ENCODE peak calls at places on chromosomes 7 and 10, in six cellular contexts. One of them, this sample, is unnamed.

GRCh38 chr10:8059191-8059936 is 4.9 kb downstream of the GATA3 start:
- DNase-seq in mucosa of gallbladder: no peak
- DNase-seq in SJCRH30: no peak
- DNase-seq in T-helper 9 cell: no peak
- DNase-seq in stimulated activated CD8-positive, alpha-beta memory T cell treated with anti-CD3 and anti-CD28 coated beads, Interleukin-2, amount 100 ng/mL, for 1 hour: no peak
- DNase-seq in activated CD4-positive, alpha-beta T cell treated with anti-CD3 and anti-CD28 coated beads, Interleukin-2, amount 50 U/mL, for 48 hours: no peak
- DNase-seq in this sample: no peak

GRCh38 chr10:80281292-80281691 is 8.2 kb downstream of the MAT1A start:
- DNase-seq in stimulated activated CD8-positive, alpha-beta memory T cell treated with anti-CD3 and anti-CD28 coated beads, Interleukin-2, amount 100 ng/mL, for 1 hour: no peak
- DNase-seq in SJCRH30: no peak
- DNase-seq in mucosa of gallbladder: peak
- DNase-seq in activated CD4-positive, alpha-beta T cell treated with anti-CD3 and anti-CD28 coated beads, Interleukin-2, amount 50 U/mL, for 48 hours: no peak
- DNase-seq in T-helper 9 cell: no peak
- DNase-seq in this sample: no peak

GRCh38 chr10:22824984-22825383 is 102.9 kb upstream of the ARMC3 start:
- DNase-seq in SJCRH30: no peak
- DNase-seq in mucosa of gallbladder: no peak
- DNase-seq in activated CD4-positive, alpha-beta T cell treated with anti-CD3 and anti-CD28 coated beads, Interleukin-2, amount 50 U/mL, for 48 hours: no peak
- DNase-seq in T-helper 9 cell: no peak
- DNase-seq in stimulated activated CD8-positive, alpha-beta memory T cell treated with anti-CD3 and anti-CD28 coated beads, Interleukin-2, amount 100 ng/mL, for 1 hour: no peak
- DNase-seq in this sample: no peak

GRCh38 chr7:150428671-150429451 is 21.6 kb upstream of the GIMAP8 start:
- DNase-seq in SJCRH30: peak
- DNase-seq in activated CD4-positive, alpha-beta T cell treated with anti-CD3 and anti-CD28 coated beads, Interleukin-2, amount 50 U/mL, for 48 hours: no peak
- DNase-seq in mucosa of gallbladder: peak
- DNase-seq in stimulated activated CD8-positive, alpha-beta memory T cell treated with anti-CD3 and anti-CD28 coated beads, Interleukin-2, amount 100 ng/mL, for 1 hour: no peak
- DNase-seq in T-helper 9 cell: no peak
- DNase-seq in this sample: no peak

GRCh38 chr7:74502216-74502891 is 48.6 kb downstream of the GTF2IRD1 start:
- DNase-seq in activated CD4-positive, alpha-beta T cell treated with anti-CD3 and anti-CD28 coated beads, Interleukin-2, amount 50 U/mL, for 48 hours: no peak
- DNase-seq in T-helper 9 cell: no peak
- DNase-seq in mucosa of gallbladder: no peak
- DNase-seq in stimulated activated CD8-positive, alpha-beta memory T cell treated with anti-CD3 and anti-CD28 coated beads, Interleukin-2, amount 100 ng/mL, for 1 hour: no peak
- DNase-seq in SJCRH30: peak
- DNase-seq in this sample: no peak

GRCh38 chr10:12833451-12833850 is 168.1 kb downstream of the CCDC3 start:
- DNase-seq in activated CD4-positive, alpha-beta T cell treated with anti-CD3 and anti-CD28 coated beads, Interleukin-2, amount 50 U/mL, for 48 hours: no peak
- DNase-seq in mucosa of gallbladder: no peak
- DNase-seq in SJCRH30: no peak
- DNase-seq in T-helper 9 cell: no peak
- DNase-seq in stimulated activated CD8-positive, alpha-beta memory T cell treated with anti-CD3 and anti-CD28 coated beads, Interleukin-2, amount 100 ng/mL, for 1 hour: no peak
- DNase-seq in this sample: no peak

GRCh38 chr7:156074084-156074483 is 261.8 kb upstream of the SHH start:
- DNase-seq in mucosa of gallbladder: no peak
- DNase-seq in SJCRH30: no peak
- DNase-seq in T-helper 9 cell: no peak
- DNase-seq in activated CD4-positive, alpha-beta T cell treated with anti-CD3 and anti-CD28 coated beads, Interleukin-2, amount 50 U/mL, for 48 hours: no peak
- DNase-seq in stimulated activated CD8-positive, alpha-beta memory T cell treated with anti-CD3 and anti-CD28 coated beads, Interleukin-2, amount 100 ng/mL, for 1 hour: no peak
- DNase-seq in this sample: no peak

GRCh38 chr10:117550599-117551321 is 8.2 kb downstream of the EMX2 start:
- DNase-seq in stimulated activated CD8-positive, alpha-beta memory T cell treated with anti-CD3 and anti-CD28 coated beads, Interleukin-2, amount 100 ng/mL, for 1 hour: no peak
- DNase-seq in SJCRH30: no peak
- DNase-seq in activated CD4-positive, alpha-beta T cell treated with anti-CD3 and anti-CD28 coated beads, Interleukin-2, amount 50 U/mL, for 48 hours: no peak
- DNase-seq in T-helper 9 cell: no peak
- DNase-seq in mucosa of gallbladder: no peak
- DNase-seq in this sample: no peak

GRCh38 chr7:75624134-75624832 is 114.5 kb downstream of the HIP1 start:
- DNase-seq in T-helper 9 cell: no peak
- DNase-seq in SJCRH30: no peak
- DNase-seq in stimulated activated CD8-positive, alpha-beta memory T cell treated with anti-CD3 and anti-CD28 coated beads, Interleukin-2, amount 100 ng/mL, for 1 hour: no peak
- DNase-seq in activated CD4-positive, alpha-beta T cell treated with anti-CD3 and anti-CD28 coated beads, Interleukin-2, amount 50 U/mL, for 48 hours: no peak
- DNase-seq in mucosa of gallbladder: peak
- DNase-seq in this sample: no peak

GRCh38 chr7:1242129-1242572 is 9.5 kb downstream of the UNCX start:
- DNase-seq in T-helper 9 cell: no peak
- DNase-seq in stimulated activated CD8-positive, alpha-beta memory T cell treated with anti-CD3 and anti-CD28 coated beads, Interleukin-2, amount 100 ng/mL, for 1 hour: no peak
- DNase-seq in activated CD4-positive, alpha-beta T cell treated with anti-CD3 and anti-CD28 coated beads, Interleukin-2, amount 50 U/mL, for 48 hours: no peak
- DNase-seq in SJCRH30: no peak
- DNase-seq in mucosa of gallbladder: no peak
- DNase-seq in this sample: no peak

GRCh38 chr7:36037121-36037662 is 115.9 kb upstream of the EEPD1 start:
- DNase-seq in mucosa of gallbladder: peak
- DNase-seq in activated CD4-positive, alpha-beta T cell treated with anti-CD3 and anti-CD28 coated beads, Interleukin-2, amount 50 U/mL, for 48 hours: no peak
- DNase-seq in SJCRH30: no peak
- DNase-seq in T-helper 9 cell: no peak
- DNase-seq in stimulated activated CD8-positive, alpha-beta memory T cell treated with anti-CD3 and anti-CD28 coated beads, Interleukin-2, amount 100 ng/mL, for 1 hour: no peak
- DNase-seq in this sample: no peak

GRCh38 chr7:106485031-106485551 is 175.9 kb downstream of the CCDC71L start:
- DNase-seq in SJCRH30: no peak
- DNase-seq in activated CD4-positive, alpha-beta T cell treated with anti-CD3 and anti-CD28 coated beads, Interleukin-2, amount 50 U/mL, for 48 hours: peak
- DNase-seq in T-helper 9 cell: no peak
- DNase-seq in stimulated activated CD8-positive, alpha-beta memory T cell treated with anti-CD3 and anti-CD28 coated beads, Interleukin-2, amount 100 ng/mL, for 1 hour: no peak
- DNase-seq in mucosa of gallbladder: no peak
- DNase-seq in this sample: peak

GRCh38 chr10:72133517-72133916 is 45.2 kb upstream of the SPOCK2 start:
- DNase-seq in T-helper 9 cell: no peak
- DNase-seq in activated CD4-positive, alpha-beta T cell treated with anti-CD3 and anti-CD28 coated beads, Interleukin-2, amount 50 U/mL, for 48 hours: no peak
- DNase-seq in stimulated activated CD8-positive, alpha-beta memory T cell treated with anti-CD3 and anti-CD28 coated beads, Interleukin-2, amount 100 ng/mL, for 1 hour: no peak
- DNase-seq in mucosa of gallbladder: no peak
- DNase-seq in SJCRH30: peak
- DNase-seq in this sample: peak

GRCh38 chr10:46551701-46552525 is 4.5 kb downstream of the GPRIN2 start:
- DNase-seq in SJCRH30: no peak
- DNase-seq in stimulated activated CD8-positive, alpha-beta memory T cell treated with anti-CD3 and anti-CD28 coated beads, Interleukin-2, amount 100 ng/mL, for 1 hour: no peak
- DNase-seq in mucosa of gallbladder: peak
- DNase-seq in T-helper 9 cell: no peak
- DNase-seq in activated CD4-positive, alpha-beta T cell treated with anti-CD3 and anti-CD28 coated beads, Interleukin-2, amount 50 U/mL, for 48 hours: peak
- DNase-seq in this sample: no peak

GRCh38 chr10:71729023-71729649 is 9.6 kb upstream of the C10orf105 start:
- DNase-seq in activated CD4-positive, alpha-beta T cell treated with anti-CD3 and anti-CD28 coated beads, Interleukin-2, amount 50 U/mL, for 48 hours: no peak
- DNase-seq in stimulated activated CD8-positive, alpha-beta memory T cell treated with anti-CD3 and anti-CD28 coated beads, Interleukin-2, amount 100 ng/mL, for 1 hour: no peak
- DNase-seq in mucosa of gallbladder: peak
- DNase-seq in SJCRH30: peak
- DNase-seq in T-helper 9 cell: no peak
- DNase-seq in this sample: no peak

GRCh38 chr10:62327897-62328296 is 46.3 kb upstream of the ZNF365 start:
- DNase-seq in T-helper 9 cell: no peak
- DNase-seq in stimulated activated CD8-positive, alpha-beta memory T cell treated with anti-CD3 and anti-CD28 coated beads, Interleukin-2, amount 100 ng/mL, for 1 hour: no peak
- DNase-seq in activated CD4-positive, alpha-beta T cell treated with anti-CD3 and anti-CD28 coated beads, Interleukin-2, amount 50 U/mL, for 48 hours: no peak
- DNase-seq in SJCRH30: no peak
- DNase-seq in mucosa of gallbladder: no peak
- DNase-seq in this sample: no peak

GRCh38 chr10:86265877-86266259 is 100.7 kb downstream of the GRID1 start:
- DNase-seq in mucosa of gallbladder: no peak
- DNase-seq in T-helper 9 cell: no peak
- DNase-seq in stimulated activated CD8-positive, alpha-beta memory T cell treated with anti-CD3 and anti-CD28 coated beads, Interleukin-2, amount 100 ng/mL, for 1 hour: no peak
- DNase-seq in activated CD4-positive, alpha-beta T cell treated with anti-CD3 and anti-CD28 coated beads, Interleukin-2, amount 50 U/mL, for 48 hours: no peak
- DNase-seq in SJCRH30: no peak
- DNase-seq in this sample: no peak

GRCh38 chr10:102347236-102347828 is 48.2 kb upstream of the NFKB2 start:
- DNase-seq in activated CD4-positive, alpha-beta T cell treated with anti-CD3 and anti-CD28 coated beads, Interleukin-2, amount 50 U/mL, for 48 hours: peak
- DNase-seq in SJCRH30: peak
- DNase-seq in mucosa of gallbladder: peak
- DNase-seq in stimulated activated CD8-positive, alpha-beta memory T cell treated with anti-CD3 and anti-CD28 coated beads, Interleukin-2, amount 100 ng/mL, for 1 hour: no peak
- DNase-seq in T-helper 9 cell: no peak
- DNase-seq in this sample: peak

GRCh38 chr7:108459922-108460551 is 3.8 kb upstream of the NRCAM start:
- DNase-seq in T-helper 9 cell: no peak
- DNase-seq in mucosa of gallbladder: peak
- DNase-seq in stimulated activated CD8-positive, alpha-beta memory T cell treated with anti-CD3 and anti-CD28 coated beads, Interleukin-2, amount 100 ng/mL, for 1 hour: no peak
- DNase-seq in SJCRH30: peak
- DNase-seq in activated CD4-positive, alpha-beta T cell treated with anti-CD3 and anti-CD28 coated beads, Interleukin-2, amount 50 U/mL, for 48 hours: no peak
- DNase-seq in this sample: peak

This sample was measured in GM13976.